ENCODE peak calls at places on chromosomes 3 and 15, in four cellular contexts. C, G, Y and T are unnamed samples.

GRCh38 chr3:51955893-51956770 is 951 bp downstream of the GPR62 start:
- DNase-seq in C (no peak), G (peak), Y (no peak), T (no peak)

GRCh38 chr3:45915518-45916231 is 27.6 kb upstream of the CXCR6 start:
- DNase-seq in C (no peak), G (no peak), Y (peak), T (peak)

GRCh38 chr3:115836944-115837343 is 213.6 kb downstream of the GAP43 start:
- DNase-seq in C (no peak), G (peak), Y (peak), T (peak)

GRCh38 chr15:84818221-84819131 is 1.3 kb downstream of the ALPK3 start:
- DNase-seq in C (peak), G (peak), Y (peak), T (no peak)

GRCh38 chr3:115549111-115549510 is 74.2 kb upstream of the GAP43 start:
- DNase-seq in C (no peak), G (no peak), Y (no peak), T (peak)

GRCh38 chr3:126023390-126023789 is 54.4 kb downstream of the ROPN1B start:
- DNase-seq in C (no peak), G (peak), Y (no peak), T (no peak)

GRCh38 chr15:67899596-67900283 is 59.9 kb upstream of the RNU6-1 start:
- DNase-seq in C (no peak), G (no peak), Y (no peak), T (no peak)

GRCh38 chr15:85000189-85000864 is 18.7 kb downstream of the PDE8A start:
- DNase-seq in C (no peak), G (no peak), Y (no peak), T (peak)

GRCh38 chr3:130656627-130657026 is 90.0 kb downstream of the PIK3R4 start:
- DNase-seq in C (no peak), G (no peak), Y (no peak), T (no peak)

GRCh38 chr15:98547741-98548166 is 100.6 kb upstream of the IGF1R start:
- DNase-seq in C (peak), G (peak), Y (no peak), T (no peak)

GRCh38 chr3:115961390-115961789 is 338.1 kb downstream of the GAP43 start:
- DNase-seq in C (no peak), G (no peak), Y (no peak), T (peak)

GRCh38 chr15:76150971-76151598 is 91.3 kb downstream of the TMEM266 start:
- DNase-seq in C (peak), G (peak), Y (peak), T (peak)

GRCh38 chr15:42152196-42152920 is 4.1 kb downstream of the PLA2G4F start:
- DNase-seq in C (no peak), G (no peak), Y (no peak), T (peak)

GRCh38 chr3:44883999-44884431 is 9.6 kb downstream of the TGM4 start:
- DNase-seq in C (no peak), G (no peak), Y (peak), T (peak)
- H3K4me3 ChIP-seq in C (no peak), G (no peak), Y (no peak), T (no peak)

GRCh38 chr15:66077320-66077663 is 176.3 kb downstream of the MEGF11 start:
- DNase-seq in C (no peak), G (no peak), Y (no peak), T (no peak)

GRCh38 chr15:66078929-66079275 is 174.6 kb downstream of the MEGF11 start:
- DNase-seq in C (no peak), G (no peak), Y (no peak), T (no peak)

GRCh38 chr15:66084704-66085103 is 168.8 kb downstream of the MEGF11 start:
- DNase-seq in C (no peak), G (no peak), Y (no peak), T (no peak)

GRCh38 chr15:66078196-66078928 is 175.2 kb downstream of the MEGF11 start:
- DNase-seq in C (no peak), G (peak), Y (no peak), T (no peak)

DNA sequence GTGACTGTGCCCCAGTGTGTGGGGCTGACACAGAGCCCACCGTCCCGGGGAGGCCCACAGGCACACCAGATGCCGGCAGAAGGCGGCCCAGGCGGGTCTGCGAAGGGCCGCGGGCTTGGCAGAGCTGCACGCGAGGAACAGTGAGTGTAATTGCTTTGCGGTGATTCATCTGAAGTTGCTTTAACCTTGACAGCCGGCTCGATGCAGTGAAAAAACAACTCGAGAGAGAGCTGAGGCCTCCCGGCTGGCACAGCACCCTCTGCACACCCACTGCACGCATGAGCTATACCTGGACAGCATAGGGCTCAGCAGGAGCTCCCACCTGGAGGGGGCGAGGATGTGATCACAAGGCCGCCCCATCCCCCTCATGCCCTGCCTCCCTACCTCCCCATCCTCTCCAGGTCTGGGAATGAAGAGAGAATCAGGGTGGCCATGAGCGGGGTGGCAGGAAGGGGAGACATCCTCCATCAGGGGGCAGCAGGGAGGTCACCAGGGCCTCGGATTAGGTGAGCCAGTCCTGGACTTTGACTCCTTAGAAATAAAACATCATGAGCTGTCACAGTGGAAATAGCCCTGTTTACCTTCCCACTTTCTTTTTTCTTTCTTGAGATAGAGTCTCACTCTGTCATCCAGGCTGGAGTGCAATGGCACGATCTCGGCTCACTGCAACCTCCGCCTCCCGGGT is 172.6 kb downstream of the MEGF11 start:
- DNase-seq in C (no peak), G (no peak), Y (peak), T (peak)
- TF ChIP-seq CTCF in C (no peak), G (no peak), Y (peak), T (no peak)

GRCh38 chr3:49715611-49716121 is 3.8 kb downstream of the AMIGO3 start:
- DNase-seq in C (no peak), G (no peak), Y (no peak), T (no peak)
- H3K4me3 ChIP-seq in C (no peak), G (no peak), Y (no peak), T (no peak)

DNA sequence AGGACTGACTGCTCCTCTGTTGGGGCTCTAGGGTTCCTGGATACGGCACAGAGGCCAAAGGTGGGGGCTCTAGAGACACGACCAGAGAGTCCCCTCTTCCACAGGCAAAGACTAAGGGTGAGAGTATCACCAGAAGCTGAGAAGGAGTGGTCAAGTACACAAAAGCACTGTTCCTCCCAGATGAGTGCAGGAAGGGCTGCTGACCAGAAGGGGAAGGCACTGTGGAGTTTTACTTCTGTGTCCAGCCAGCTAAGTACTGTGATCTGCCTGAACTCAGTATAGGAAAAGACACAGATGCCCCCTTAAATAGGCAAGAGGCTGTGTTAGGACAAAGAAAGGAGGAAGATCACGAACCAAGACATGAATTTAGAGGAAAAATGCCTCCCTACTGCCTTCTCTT is 11.7 kb downstream of the MRPS11 start:
- DNase-seq in C (no peak), G (no peak), Y (peak), T (no peak)
- TF ChIP-seq CTCF in C (no peak), G (no peak), Y (no peak), T (no peak)

GRCh38 chr3:73621388-73621787 is 3.4 kb downstream of the PDZRN3 start:
- DNase-seq in C (no peak), G (no peak), Y (no peak), T (no peak)
- H3K4me3 ChIP-seq in C (peak), G (peak), Y (no peak), T (peak)